ENCODE peak calls at places on chromosomes 13 and 19, in ten cellular contexts. Q is HCT116, G is sigmoid colon, X is body of pancreas, K is heart left ventricle, Y is gastrocnemius medialis, R is prostate gland, C is lower leg skin, V is uterus, P is breast epithelium. I is an unnamed sample.

GRCh38 chr13:77034883-77035282 is 7.9 kb upstream of the FBXL3 start:
- DNase-seq in Q (no peak), C (no peak), V (no peak), R (no peak), K (no peak), G (no peak), X (no peak), P (no peak), Y (no peak), I (no peak)

GRCh38 chr13:34462843-34463242 is 479.2 kb upstream of the NBEA start:
- DNase-seq in V (no peak), Q (peak), Y (no peak), R (no peak), P (no peak), G (no peak), C (no peak), X (no peak), K (no peak), I (no peak)

GRCh38 chr19:6767357-6768235 is at the start of gene SH2D3A:
- DNase-seq in X (peak), V (peak), Y (no peak), Q (peak), G (peak), K (peak), C (peak), P (peak), R (peak), I (peak)

GRCh38 chr19:3659746-3660112 is 33.1 kb upstream of the CACTIN start:
- DNase-seq in R (no peak), Y (no peak), Q (no peak), G (no peak), P (no peak), X (no peak), C (no peak), K (no peak), V (no peak), I (no peak)

GRCh38 chr13:45441633-45442032 is 23.1 kb upstream of the COG3 start:
- DNase-seq in C (no peak), V (no peak), G (no peak), R (no peak), P (no peak), Y (no peak), X (no peak), Q (no peak), K (no peak), I (peak)

GRCh38 chr19:38173324-38174041 is 50.5 kb downstream of the DPF1 start:
- DNase-seq in K (peak), X (peak), C (peak), V (no peak), G (no peak), R (no peak), Y (peak), Q (no peak), P (no peak), I (no peak)

GRCh38 chr19:52748336-52748950 is 13.6 kb upstream of the ZNF611 start:
- DNase-seq in R (peak), X (peak), Q (no peak), V (peak), P (no peak), C (no peak), K (no peak), G (no peak), Y (no peak), I (no peak)

GRCh38 chr13:28451482-28452217 is 43.3 kb downstream of the FLT1 start:
- DNase-seq in K (no peak), X (no peak), Q (no peak), R (no peak), Y (no peak), G (no peak), P (no peak), C (no peak), V (no peak), I (no peak)

GRCh38 chr13:77372275-77372674 is 45.4 kb upstream of the MYCBP2 start:
- DNase-seq in V (no peak), P (no peak), X (no peak), K (no peak), R (no peak), C (no peak), Y (no peak), G (no peak), Q (no peak), I (no peak)

GRCh38 chr13:111371720-111372119 is 51.3 kb downstream of the TEX29 start:
- DNase-seq in K (no peak), V (no peak), X (no peak), P (no peak), R (no peak), C (no peak), Q (no peak), G (no peak), Y (no peak), I (no peak)

GRCh38 chr19:18425515-18426415 is 6.6 kb downstream of the SSBP4 start:
- DNase-seq in V (peak), Q (no peak), K (no peak), X (no peak), R (no peak), P (no peak), G (peak), Y (no peak), C (no peak), I (no peak)

GRCh38 chr19:32580353-32580900 is 563 bp upstream of the PDCD5 start:
- DNase-seq in Q (no peak), G (no peak), K (no peak), X (no peak), V (no peak), Y (no peak), C (no peak), P (no peak), R (no peak), I (no peak)

GRCh38 chr13:24212674-24213073 is 52.2 kb downstream of the SPATA13 start:
- DNase-seq in G (no peak), V (no peak), K (no peak), R (no peak), C (no peak), X (peak), P (no peak), Y (no peak), Q (no peak), I (peak)

GRCh38 chr19:50975766-50976165 is 6.4 kb upstream of the KLK6 start:
- DNase-seq in R (peak), G (no peak), X (no peak), V (no peak), Y (no peak), P (no peak), C (no peak), Q (peak), K (no peak), I (no peak)

GRCh38 chr13:101700598-101700997 is 248.1 kb downstream of the ITGBL1 start:
- DNase-seq in V (no peak), Q (no peak), G (no peak), Y (no peak), R (peak), C (peak), X (no peak), P (no peak), K (no peak), I (no peak)

GRCh38 chr13:97914537-97914936 is 38.9 kb upstream of the IPO5 start:
- DNase-seq in R (no peak), C (no peak), G (no peak), V (no peak), Q (no peak), P (no peak), X (no peak), K (no peak), Y (no peak), I (no peak)

GRCh38 chr13:91248249-91248648 is 99.2 kb upstream of the MIR17HG start:
- DNase-seq in K (no peak), C (no peak), R (no peak), P (no peak), Q (no peak), G (no peak), Y (no peak), X (no peak), V (no peak), I (no peak)

GRCh38 chr13:91249370-91249769 is 98.1 kb upstream of the MIR17HG start:
- DNase-seq in K (no peak), Q (no peak), P (no peak), G (no peak), C (no peak), X (no peak), V (no peak), R (no peak), Y (no peak), I (no peak)

GRCh38 chr13:91242652-91243051 is 104.8 kb upstream of the MIR17HG start:
- DNase-seq in K (no peak), G (no peak), R (no peak), Y (no peak), V (no peak), P (no peak), Q (no peak), X (no peak), C (no peak), I (no peak)

GRCh38 chr13:91245283-91245682 is 102.2 kb upstream of the MIR17HG start:
- DNase-seq in C (no peak), X (no peak), K (no peak), V (no peak), R (no peak), G (no peak), P (no peak), Q (no peak), Y (no peak), I (no peak)

GRCh38 chr13:91247768-91248167 is 99.7 kb upstream of the MIR17HG start:
- DNase-seq in K (no peak), Q (no peak), C (no peak), X (no peak), R (no peak), Y (no peak), G (no peak), V (no peak), P (no peak), I (no peak)
- TF ChIP-seq POLR2A in K (no peak), Q (no peak), C (no peak), X (no peak), R (no peak), Y (no peak), G (no peak), V (no peak), P (no peak), I (no peak)

GRCh38 chr19:47047272-47047930 is 1.0 kb downstream of the TMEM160 start:
- DNase-seq in X (no peak), G (no peak), V (no peak), P (no peak), R (no peak), C (no peak), Y (no peak), Q (no peak), K (no peak), I (no peak)

GRCh38 chr19:47045867-47046470 is 2.5 kb downstream of the TMEM160 start:
- DNase-seq in X (no peak), Q (no peak), Y (no peak), P (no peak), G (no peak), V (no peak), K (peak), C (no peak), R (no peak), I (no peak)

GRCh38 chr19:47044946-47045866 is 3.2 kb downstream of the TMEM160 start:
- DNase-seq in K (peak), C (no peak), X (no peak), Q (no peak), G (no peak), V (no peak), P (no peak), Y (no peak), R (no peak), I (no peak)

GRCh38 chr19:47047931-47048399 is 459 bp downstream of the TMEM160 start:
- DNase-seq in R (peak), P (peak), Y (peak), G (peak), X (peak), Q (peak), V (peak), K (peak), C (peak), I (peak)

GRCh38 chr19:47049307-47049700 is 880 bp upstream of the TMEM160 start:
- DNase-seq in P (no peak), K (no peak), G (no peak), C (no peak), V (no peak), X (no peak), R (no peak), Y (no peak), Q (no peak), I (no peak)
- H3K4me3 ChIP-seq in P (peak), K (peak), G (peak), C (no peak), V (no peak), X (no peak), R (no peak), Y (peak), Q (peak), I (no peak)

GRCh38 chr19:13839193-13839937 is 37.6 kb upstream of the NANOS3 start:
- DNase-seq in Q (no peak), X (peak), Y (peak), K (peak), P (peak), C (peak), V (peak), G (peak), R (peak), I (peak)
- TF ChIP-seq POLR2A in Q (no peak), X (no peak), Y (peak), K (peak), P (no peak), C (no peak), V (peak), G (peak), R (peak), I (peak)

GRCh38 chr19:15396436-15396835 is 16.8 kb upstream of the AKAP8 start:
- DNase-seq in C (no peak), K (no peak), V (no peak), P (no peak), X (no peak), Y (no peak), G (peak), Q (no peak), R (no peak), I (no peak)

GRCh38 chr19:15397236-15397635 is 17.6 kb upstream of the AKAP8 start:
- DNase-seq in C (no peak), G (peak), K (no peak), Q (no peak), V (no peak), P (no peak), X (no peak), R (no peak), Y (no peak), I (no peak)

GRCh38 chr19:15398501-15399233 is 19.1 kb upstream of the AKAP8 start:
- DNase-seq in R (no peak), P (no peak), Q (no peak), G (peak), K (no peak), C (no peak), Y (peak), V (no peak), X (no peak), I (no peak)

GRCh38 chr19:15399234-15399515 is 19.6 kb upstream of the AKAP8 start:
- DNase-seq in C (no peak), R (no peak), K (no peak), X (no peak), V (no peak), G (peak), Y (no peak), Q (no peak), P (no peak), I (no peak)

DNA sequence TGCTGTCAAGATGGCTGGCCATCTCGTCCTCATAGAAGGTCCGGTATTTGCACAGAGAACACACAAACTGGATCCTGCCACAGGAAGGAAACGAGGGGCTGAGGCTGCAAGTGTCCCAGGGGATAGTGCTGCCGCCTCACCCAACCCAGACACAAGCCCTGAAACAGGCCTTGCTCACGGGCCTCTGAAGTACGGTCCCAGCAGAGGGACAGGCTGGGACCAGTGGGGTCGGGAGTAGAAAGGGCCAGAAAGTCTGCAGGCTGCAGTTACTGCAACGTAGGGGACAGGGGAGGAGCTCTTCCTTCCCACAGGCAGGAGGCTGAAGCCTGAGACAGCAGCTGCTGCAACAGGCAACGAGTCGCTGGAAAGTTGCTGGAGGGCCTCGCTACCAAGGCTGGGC is 18.2 kb upstream of the AKAP8 start:
- DNase-seq in G (peak), C (no peak), Q (no peak), X (no peak), Y (no peak), K (no peak), P (no peak), V (no peak), R (no peak), I (no peak)
- H3K4me3 ChIP-seq in G (no peak), C (no peak), Q (no peak), X (no peak), Y (no peak), K (no peak), P (no peak), V (no peak), R (no peak), I (no peak)

I was measured in right lobe of liver.